ENCODE peak calls at places on chromosomes 12 and 14, in ten cellular contexts. One of them, this sample, is unnamed.

GRCh38 chr12:120649442-120650248 is 9.2 kb downstream of the CABP1 start:
- DNase-seq in stimulated activated CD4-positive, alpha-beta T cell treated with anti-CD3 and anti-CD28 coated beads, Interleukin-2, amount 100 ng/mL, for 24 hours: no peak
- DNase-seq in left ventricle myocardium inferior: peak
- DNase-seq in activated effector memory CD4-positive, alpha-beta T cell treated with anti-CD3 and anti-CD28 coated beads, Interleukin-2, amount 50 U/mL, for 16 hours: no peak
- DNase-seq in effector CD8-positive, alpha-beta T cell: no peak
- DNase-seq in fibroblast of lung: no peak
- DNase-seq in glutamatergic neuron: peak
- DNase-seq in GDM1: no peak
- DNase-seq in stomach: no peak
- DNase-seq in CD4-positive, alpha-beta memory T cell: no peak
- DNase-seq in this sample: no peak

GRCh38 chr14:54011001-54011400 is 54.4 kb upstream of the BMP4 start:
- DNase-seq in GDM1: no peak
- DNase-seq in glutamatergic neuron: no peak
- DNase-seq in CD4-positive, alpha-beta memory T cell: no peak
- DNase-seq in stomach: no peak
- DNase-seq in stimulated activated CD4-positive, alpha-beta T cell treated with anti-CD3 and anti-CD28 coated beads, Interleukin-2, amount 100 ng/mL, for 24 hours: no peak
- DNase-seq in effector CD8-positive, alpha-beta T cell: no peak
- DNase-seq in activated effector memory CD4-positive, alpha-beta T cell treated with anti-CD3 and anti-CD28 coated beads, Interleukin-2, amount 50 U/mL, for 16 hours: no peak
- DNase-seq in left ventricle myocardium inferior: no peak
- DNase-seq in fibroblast of lung: peak
- DNase-seq in this sample: no peak

GRCh38 chr12:109675411-109675810 is 38.2 kb upstream of the FAM222A start:
- DNase-seq in glutamatergic neuron: no peak
- DNase-seq in effector CD8-positive, alpha-beta T cell: no peak
- DNase-seq in fibroblast of lung: no peak
- DNase-seq in stimulated activated CD4-positive, alpha-beta T cell treated with anti-CD3 and anti-CD28 coated beads, Interleukin-2, amount 100 ng/mL, for 24 hours: no peak
- DNase-seq in GDM1: no peak
- DNase-seq in CD4-positive, alpha-beta memory T cell: no peak
- DNase-seq in activated effector memory CD4-positive, alpha-beta T cell treated with anti-CD3 and anti-CD28 coated beads, Interleukin-2, amount 50 U/mL, for 16 hours: no peak
- DNase-seq in left ventricle myocardium inferior: no peak
- DNase-seq in stomach: no peak
- DNase-seq in this sample: no peak

GRCh38 chr12:32107376-32108267 is 975 bp downstream of the BICD1 start:
- DNase-seq in effector CD8-positive, alpha-beta T cell: no peak
- DNase-seq in stomach: no peak
- DNase-seq in stimulated activated CD4-positive, alpha-beta T cell treated with anti-CD3 and anti-CD28 coated beads, Interleukin-2, amount 100 ng/mL, for 24 hours: peak
- DNase-seq in activated effector memory CD4-positive, alpha-beta T cell treated with anti-CD3 and anti-CD28 coated beads, Interleukin-2, amount 50 U/mL, for 16 hours: peak
- DNase-seq in fibroblast of lung: peak
- DNase-seq in GDM1: no peak
- DNase-seq in left ventricle myocardium inferior: no peak
- DNase-seq in glutamatergic neuron: no peak
- DNase-seq in CD4-positive, alpha-beta memory T cell: peak
- DNase-seq in this sample: no peak

GRCh38 chr12:6039894-6040601 is 84.4 kb downstream of the VWF start:
- DNase-seq in effector CD8-positive, alpha-beta T cell: peak
- DNase-seq in GDM1: peak
- DNase-seq in activated effector memory CD4-positive, alpha-beta T cell treated with anti-CD3 and anti-CD28 coated beads, Interleukin-2, amount 50 U/mL, for 16 hours: peak
- DNase-seq in CD4-positive, alpha-beta memory T cell: peak
- DNase-seq in stimulated activated CD4-positive, alpha-beta T cell treated with anti-CD3 and anti-CD28 coated beads, Interleukin-2, amount 100 ng/mL, for 24 hours: peak
- DNase-seq in glutamatergic neuron: peak
- DNase-seq in left ventricle myocardium inferior: no peak
- DNase-seq in fibroblast of lung: peak
- DNase-seq in stomach: peak
- DNase-seq in this sample: peak

GRCh38 chr14:100466111-100466856 is 120.9 kb downstream of the BEGAIN start:
- DNase-seq in activated effector memory CD4-positive, alpha-beta T cell treated with anti-CD3 and anti-CD28 coated beads, Interleukin-2, amount 50 U/mL, for 16 hours: no peak
- DNase-seq in left ventricle myocardium inferior: no peak
- DNase-seq in CD4-positive, alpha-beta memory T cell: no peak
- DNase-seq in GDM1: no peak
- DNase-seq in effector CD8-positive, alpha-beta T cell: no peak
- DNase-seq in fibroblast of lung: no peak
- DNase-seq in stimulated activated CD4-positive, alpha-beta T cell treated with anti-CD3 and anti-CD28 coated beads, Interleukin-2, amount 100 ng/mL, for 24 hours: no peak
- DNase-seq in stomach: no peak
- DNase-seq in glutamatergic neuron: no peak
- DNase-seq in this sample: no peak

GRCh38 chr14:72560331-72560730 is 333.6 kb downstream of the DPF3 start:
- DNase-seq in stomach: peak
- DNase-seq in left ventricle myocardium inferior: no peak
- DNase-seq in stimulated activated CD4-positive, alpha-beta T cell treated with anti-CD3 and anti-CD28 coated beads, Interleukin-2, amount 100 ng/mL, for 24 hours: no peak
- DNase-seq in CD4-positive, alpha-beta memory T cell: no peak
- DNase-seq in effector CD8-positive, alpha-beta T cell: no peak
- DNase-seq in fibroblast of lung: no peak
- DNase-seq in glutamatergic neuron: no peak
- DNase-seq in activated effector memory CD4-positive, alpha-beta T cell treated with anti-CD3 and anti-CD28 coated beads, Interleukin-2, amount 50 U/mL, for 16 hours: no peak
- DNase-seq in GDM1: no peak
- DNase-seq in this sample: no peak

GRCh38 chr12:20601668-20602280 is 93.4 kb upstream of the SLCO1C1 start:
- DNase-seq in effector CD8-positive, alpha-beta T cell: no peak
- DNase-seq in stimulated activated CD4-positive, alpha-beta T cell treated with anti-CD3 and anti-CD28 coated beads, Interleukin-2, amount 100 ng/mL, for 24 hours: no peak
- DNase-seq in left ventricle myocardium inferior: no peak
- DNase-seq in glutamatergic neuron: no peak
- DNase-seq in stomach: no peak
- DNase-seq in fibroblast of lung: peak
- DNase-seq in CD4-positive, alpha-beta memory T cell: no peak
- DNase-seq in activated effector memory CD4-positive, alpha-beta T cell treated with anti-CD3 and anti-CD28 coated beads, Interleukin-2, amount 50 U/mL, for 16 hours: no peak
- DNase-seq in GDM1: no peak
- DNase-seq in this sample: no peak

GRCh38 chr14:82621881-82622450 is 1088.3 kb upstream of the SEL1L start:
- DNase-seq in CD4-positive, alpha-beta memory T cell: no peak
- DNase-seq in fibroblast of lung: no peak
- DNase-seq in GDM1: no peak
- DNase-seq in glutamatergic neuron: no peak
- DNase-seq in stimulated activated CD4-positive, alpha-beta T cell treated with anti-CD3 and anti-CD28 coated beads, Interleukin-2, amount 100 ng/mL, for 24 hours: no peak
- DNase-seq in left ventricle myocardium inferior: no peak
- DNase-seq in stomach: no peak
- DNase-seq in activated effector memory CD4-positive, alpha-beta T cell treated with anti-CD3 and anti-CD28 coated beads, Interleukin-2, amount 50 U/mL, for 16 hours: no peak
- DNase-seq in effector CD8-positive, alpha-beta T cell: no peak
- DNase-seq in this sample: no peak

GRCh38 chr14:72513994-72514659 is 379.8 kb downstream of the DPF3 start:
- DNase-seq in stimulated activated CD4-positive, alpha-beta T cell treated with anti-CD3 and anti-CD28 coated beads, Interleukin-2, amount 100 ng/mL, for 24 hours: no peak
- DNase-seq in CD4-positive, alpha-beta memory T cell: no peak
- DNase-seq in glutamatergic neuron: peak
- DNase-seq in GDM1: no peak
- DNase-seq in fibroblast of lung: peak
- DNase-seq in left ventricle myocardium inferior: no peak
- DNase-seq in activated effector memory CD4-positive, alpha-beta T cell treated with anti-CD3 and anti-CD28 coated beads, Interleukin-2, amount 50 U/mL, for 16 hours: no peak
- DNase-seq in effector CD8-positive, alpha-beta T cell: no peak
- DNase-seq in stomach: no peak
- DNase-seq in this sample: no peak

GRCh38 chr14:77760381-77761204 is at the start of gene SNW1:
- DNase-seq in activated effector memory CD4-positive, alpha-beta T cell treated with anti-CD3 and anti-CD28 coated beads, Interleukin-2, amount 50 U/mL, for 16 hours: peak
- DNase-seq in left ventricle myocardium inferior: peak
- DNase-seq in effector CD8-positive, alpha-beta T cell: peak
- DNase-seq in stimulated activated CD4-positive, alpha-beta T cell treated with anti-CD3 and anti-CD28 coated beads, Interleukin-2, amount 100 ng/mL, for 24 hours: peak
- DNase-seq in glutamatergic neuron: peak
- DNase-seq in CD4-positive, alpha-beta memory T cell: peak
- DNase-seq in fibroblast of lung: peak
- DNase-seq in stomach: peak
- DNase-seq in GDM1: peak
- DNase-seq in this sample: peak

GRCh38 chr12:49917126-49917787 is 13.6 kb upstream of the FAIM2 start:
- DNase-seq in CD4-positive, alpha-beta memory T cell: no peak
- DNase-seq in fibroblast of lung: no peak
- DNase-seq in left ventricle myocardium inferior: no peak
- DNase-seq in stimulated activated CD4-positive, alpha-beta T cell treated with anti-CD3 and anti-CD28 coated beads, Interleukin-2, amount 100 ng/mL, for 24 hours: no peak
- DNase-seq in stomach: no peak
- DNase-seq in activated effector memory CD4-positive, alpha-beta T cell treated with anti-CD3 and anti-CD28 coated beads, Interleukin-2, amount 50 U/mL, for 16 hours: no peak
- DNase-seq in effector CD8-positive, alpha-beta T cell: no peak
- DNase-seq in GDM1: no peak
- DNase-seq in glutamatergic neuron: no peak
- DNase-seq in this sample: no peak

GRCh38 chr14:47278233-47278842 is 397.1 kb downstream of the MDGA2 start:
- DNase-seq in glutamatergic neuron: peak
- DNase-seq in left ventricle myocardium inferior: no peak
- DNase-seq in CD4-positive, alpha-beta memory T cell: no peak
- DNase-seq in activated effector memory CD4-positive, alpha-beta T cell treated with anti-CD3 and anti-CD28 coated beads, Interleukin-2, amount 50 U/mL, for 16 hours: no peak
- DNase-seq in stomach: peak
- DNase-seq in GDM1: peak
- DNase-seq in effector CD8-positive, alpha-beta T cell: no peak
- DNase-seq in stimulated activated CD4-positive, alpha-beta T cell treated with anti-CD3 and anti-CD28 coated beads, Interleukin-2, amount 100 ng/mL, for 24 hours: peak
- DNase-seq in fibroblast of lung: peak
- DNase-seq in this sample: peak

GRCh38 chr12:108516511-108517275 is 1.6 kb downstream of the FICD start:
- DNase-seq in stomach: no peak
- DNase-seq in fibroblast of lung: no peak
- DNase-seq in activated effector memory CD4-positive, alpha-beta T cell treated with anti-CD3 and anti-CD28 coated beads, Interleukin-2, amount 50 U/mL, for 16 hours: no peak
- DNase-seq in CD4-positive, alpha-beta memory T cell: no peak
- DNase-seq in glutamatergic neuron: no peak
- DNase-seq in left ventricle myocardium inferior: no peak
- DNase-seq in effector CD8-positive, alpha-beta T cell: no peak
- DNase-seq in stimulated activated CD4-positive, alpha-beta T cell treated with anti-CD3 and anti-CD28 coated beads, Interleukin-2, amount 100 ng/mL, for 24 hours: no peak
- DNase-seq in GDM1: no peak
- DNase-seq in this sample: no peak

GRCh38 chr12:91984571-91984970 is 161.1 kb downstream of the BTG1 start:
- DNase-seq in stomach: no peak
- DNase-seq in effector CD8-positive, alpha-beta T cell: no peak
- DNase-seq in activated effector memory CD4-positive, alpha-beta T cell treated with anti-CD3 and anti-CD28 coated beads, Interleukin-2, amount 50 U/mL, for 16 hours: no peak
- DNase-seq in glutamatergic neuron: no peak
- DNase-seq in fibroblast of lung: peak
- DNase-seq in GDM1: no peak
- DNase-seq in stimulated activated CD4-positive, alpha-beta T cell treated with anti-CD3 and anti-CD28 coated beads, Interleukin-2, amount 100 ng/mL, for 24 hours: no peak
- DNase-seq in CD4-positive, alpha-beta memory T cell: no peak
- DNase-seq in left ventricle myocardium inferior: no peak
- DNase-seq in this sample: no peak

GRCh38 chr12:103800252-103800771 is 40.7 kb downstream of the NT5DC3 start:
- DNase-seq in glutamatergic neuron: no peak
- DNase-seq in effector CD8-positive, alpha-beta T cell: no peak
- DNase-seq in activated effector memory CD4-positive, alpha-beta T cell treated with anti-CD3 and anti-CD28 coated beads, Interleukin-2, amount 50 U/mL, for 16 hours: no peak
- DNase-seq in stomach: peak
- DNase-seq in left ventricle myocardium inferior: peak
- DNase-seq in GDM1: no peak
- DNase-seq in CD4-positive, alpha-beta memory T cell: no peak
- DNase-seq in stimulated activated CD4-positive, alpha-beta T cell treated with anti-CD3 and anti-CD28 coated beads, Interleukin-2, amount 100 ng/mL, for 24 hours: no peak
- DNase-seq in fibroblast of lung: peak
- DNase-seq in this sample: peak

GRCh38 chr12:4054643-4055042 is 181.4 kb upstream of the PARP11 start:
- DNase-seq in stomach: no peak
- DNase-seq in GDM1: no peak
- DNase-seq in stimulated activated CD4-positive, alpha-beta T cell treated with anti-CD3 and anti-CD28 coated beads, Interleukin-2, amount 100 ng/mL, for 24 hours: no peak
- DNase-seq in left ventricle myocardium inferior: no peak
- DNase-seq in effector CD8-positive, alpha-beta T cell: no peak
- DNase-seq in CD4-positive, alpha-beta memory T cell: no peak
- DNase-seq in activated effector memory CD4-positive, alpha-beta T cell treated with anti-CD3 and anti-CD28 coated beads, Interleukin-2, amount 50 U/mL, for 16 hours: no peak
- DNase-seq in fibroblast of lung: no peak
- DNase-seq in glutamatergic neuron: no peak
- DNase-seq in this sample: no peak

GRCh38 chr14:54182419-54183040 is 214.3 kb upstream of the CDKN3 start:
- DNase-seq in GDM1: no peak
- DNase-seq in effector CD8-positive, alpha-beta T cell: no peak
- DNase-seq in activated effector memory CD4-positive, alpha-beta T cell treated with anti-CD3 and anti-CD28 coated beads, Interleukin-2, amount 50 U/mL, for 16 hours: no peak
- DNase-seq in CD4-positive, alpha-beta memory T cell: no peak
- DNase-seq in left ventricle myocardium inferior: no peak
- DNase-seq in glutamatergic neuron: no peak
- DNase-seq in stomach: no peak
- DNase-seq in stimulated activated CD4-positive, alpha-beta T cell treated with anti-CD3 and anti-CD28 coated beads, Interleukin-2, amount 100 ng/mL, for 24 hours: no peak
- DNase-seq in fibroblast of lung: peak
- DNase-seq in this sample: no peak

GRCh38 chr14:105281354-105282097 is 19.3 kb downstream of the BRF1 start:
- DNase-seq in glutamatergic neuron: no peak
- DNase-seq in activated effector memory CD4-positive, alpha-beta T cell treated with anti-CD3 and anti-CD28 coated beads, Interleukin-2, amount 50 U/mL, for 16 hours: no peak
- DNase-seq in fibroblast of lung: peak
- DNase-seq in CD4-positive, alpha-beta memory T cell: peak
- DNase-seq in stimulated activated CD4-positive, alpha-beta T cell treated with anti-CD3 and anti-CD28 coated beads, Interleukin-2, amount 100 ng/mL, for 24 hours: no peak
- DNase-seq in GDM1: no peak
- DNase-seq in stomach: no peak
- DNase-seq in left ventricle myocardium inferior: no peak
- DNase-seq in effector CD8-positive, alpha-beta T cell: no peak
- DNase-seq in this sample: peak

GRCh38 chr14:93045965-93046695 is 69.6 kb downstream of the ITPK1 start:
- DNase-seq in CD4-positive, alpha-beta memory T cell: no peak
- DNase-seq in activated effector memory CD4-positive, alpha-beta T cell treated with anti-CD3 and anti-CD28 coated beads, Interleukin-2, amount 50 U/mL, for 16 hours: no peak
- DNase-seq in glutamatergic neuron: no peak
- DNase-seq in fibroblast of lung: peak
- DNase-seq in stimulated activated CD4-positive, alpha-beta T cell treated with anti-CD3 and anti-CD28 coated beads, Interleukin-2, amount 100 ng/mL, for 24 hours: no peak
- DNase-seq in left ventricle myocardium inferior: no peak
- DNase-seq in GDM1: no peak
- DNase-seq in stomach: no peak
- DNase-seq in effector CD8-positive, alpha-beta T cell: no peak
- DNase-seq in this sample: no peak

GRCh38 chr14:91998667-91999570 is 40.9 kb downstream of the TRIP11 start:
- DNase-seq in CD4-positive, alpha-beta memory T cell: peak
- DNase-seq in activated effector memory CD4-positive, alpha-beta T cell treated with anti-CD3 and anti-CD28 coated beads, Interleukin-2, amount 50 U/mL, for 16 hours: no peak
- DNase-seq in effector CD8-positive, alpha-beta T cell: no peak
- DNase-seq in glutamatergic neuron: no peak
- DNase-seq in stimulated activated CD4-positive, alpha-beta T cell treated with anti-CD3 and anti-CD28 coated beads, Interleukin-2, amount 100 ng/mL, for 24 hours: no peak
- DNase-seq in GDM1: no peak
- DNase-seq in stomach: no peak
- DNase-seq in fibroblast of lung: no peak
- DNase-seq in left ventricle myocardium inferior: no peak
- DNase-seq in this sample: no peak

GRCh38 chr12:39972119-39972518 is 133.8 kb downstream of the SLC2A13 start:
- DNase-seq in GDM1: no peak
- DNase-seq in stimulated activated CD4-positive, alpha-beta T cell treated with anti-CD3 and anti-CD28 coated beads, Interleukin-2, amount 100 ng/mL, for 24 hours: no peak
- DNase-seq in effector CD8-positive, alpha-beta T cell: no peak
- DNase-seq in stomach: no peak
- DNase-seq in CD4-positive, alpha-beta memory T cell: no peak
- DNase-seq in glutamatergic neuron: no peak
- DNase-seq in fibroblast of lung: peak
- DNase-seq in left ventricle myocardium inferior: no peak
- DNase-seq in activated effector memory CD4-positive, alpha-beta T cell treated with anti-CD3 and anti-CD28 coated beads, Interleukin-2, amount 50 U/mL, for 16 hours: no peak
- DNase-seq in this sample: no peak

GRCh38 chr12:67068204-67068731 is 200.9 kb upstream of the CAND1 start:
- DNase-seq in activated effector memory CD4-positive, alpha-beta T cell treated with anti-CD3 and anti-CD28 coated beads, Interleukin-2, amount 50 U/mL, for 16 hours: peak
- DNase-seq in left ventricle myocardium inferior: no peak
- DNase-seq in stomach: no peak
- DNase-seq in GDM1: no peak
- DNase-seq in CD4-positive, alpha-beta memory T cell: peak
- DNase-seq in fibroblast of lung: no peak
- DNase-seq in stimulated activated CD4-positive, alpha-beta T cell treated with anti-CD3 and anti-CD28 coated beads, Interleukin-2, amount 100 ng/mL, for 24 hours: no peak
- DNase-seq in glutamatergic neuron: peak
- DNase-seq in effector CD8-positive, alpha-beta T cell: no peak
- DNase-seq in this sample: no peak

GRCh38 chr14:103629503-103630121 is 601 bp downstream of the KLC1 start:
- DNase-seq in left ventricle myocardium inferior: peak
- DNase-seq in CD4-positive, alpha-beta memory T cell: peak
- DNase-seq in activated effector memory CD4-positive, alpha-beta T cell treated with anti-CD3 and anti-CD28 coated beads, Interleukin-2, amount 50 U/mL, for 16 hours: peak
- DNase-seq in glutamatergic neuron: peak
- DNase-seq in effector CD8-positive, alpha-beta T cell: no peak
- DNase-seq in stomach: peak
- DNase-seq in stimulated activated CD4-positive, alpha-beta T cell treated with anti-CD3 and anti-CD28 coated beads, Interleukin-2, amount 100 ng/mL, for 24 hours: peak
- DNase-seq in fibroblast of lung: no peak
- DNase-seq in GDM1: no peak
- DNase-seq in this sample: peak

GRCh38 chr12:46676396-46676795 is 149.4 kb downstream of the SLC38A4 start:
- DNase-seq in CD4-positive, alpha-beta memory T cell: no peak
- DNase-seq in activated effector memory CD4-positive, alpha-beta T cell treated with anti-CD3 and anti-CD28 coated beads, Interleukin-2, amount 50 U/mL, for 16 hours: no peak
- DNase-seq in fibroblast of lung: no peak
- DNase-seq in stomach: no peak
- DNase-seq in stimulated activated CD4-positive, alpha-beta T cell treated with anti-CD3 and anti-CD28 coated beads, Interleukin-2, amount 100 ng/mL, for 24 hours: no peak
- DNase-seq in left ventricle myocardium inferior: no peak
- DNase-seq in GDM1: no peak
- DNase-seq in glutamatergic neuron: no peak
- DNase-seq in effector CD8-positive, alpha-beta T cell: no peak
- DNase-seq in this sample: no peak

GRCh38 chr14:101578489-101578888 is 17.2 kb downstream of the DIO3 start:
- DNase-seq in stomach: no peak
- DNase-seq in stimulated activated CD4-positive, alpha-beta T cell treated with anti-CD3 and anti-CD28 coated beads, Interleukin-2, amount 100 ng/mL, for 24 hours: no peak
- DNase-seq in glutamatergic neuron: no peak
- DNase-seq in fibroblast of lung: no peak
- DNase-seq in activated effector memory CD4-positive, alpha-beta T cell treated with anti-CD3 and anti-CD28 coated beads, Interleukin-2, amount 50 U/mL, for 16 hours: no peak
- DNase-seq in effector CD8-positive, alpha-beta T cell: no peak
- DNase-seq in left ventricle myocardium inferior: no peak
- DNase-seq in GDM1: no peak
- DNase-seq in CD4-positive, alpha-beta memory T cell: no peak
- DNase-seq in this sample: no peak

GRCh38 chr14:49581209-49581960 is 4.8 kb downstream of the RPS29 start:
- DNase-seq in GDM1: no peak
- DNase-seq in left ventricle myocardium inferior: no peak
- DNase-seq in fibroblast of lung: no peak
- DNase-seq in stomach: no peak
- DNase-seq in stimulated activated CD4-positive, alpha-beta T cell treated with anti-CD3 and anti-CD28 coated beads, Interleukin-2, amount 100 ng/mL, for 24 hours: peak
- DNase-seq in glutamatergic neuron: no peak
- DNase-seq in effector CD8-positive, alpha-beta T cell: no peak
- DNase-seq in CD4-positive, alpha-beta memory T cell: no peak
- DNase-seq in activated effector memory CD4-positive, alpha-beta T cell treated with anti-CD3 and anti-CD28 coated beads, Interleukin-2, amount 50 U/mL, for 16 hours: no peak
- DNase-seq in this sample: no peak

GRCh38 chr14:50303744-50304471 is 8.1 kb downstream of the L2HGDH start:
- DNase-seq in GDM1: no peak
- DNase-seq in left ventricle myocardium inferior: peak
- DNase-seq in CD4-positive, alpha-beta memory T cell: no peak
- DNase-seq in stimulated activated CD4-positive, alpha-beta T cell treated with anti-CD3 and anti-CD28 coated beads, Interleukin-2, amount 100 ng/mL, for 24 hours: no peak
- DNase-seq in fibroblast of lung: peak
- DNase-seq in glutamatergic neuron: no peak
- DNase-seq in activated effector memory CD4-positive, alpha-beta T cell treated with anti-CD3 and anti-CD28 coated beads, Interleukin-2, amount 50 U/mL, for 16 hours: no peak
- DNase-seq in effector CD8-positive, alpha-beta T cell: no peak
- DNase-seq in stomach: peak
- DNase-seq in this sample: no peak

This sample was measured in adrenal gland.